ENCODE peak calls at places on chromosomes 3 and 15, in seven cellular contexts. K, Y, D, G, V, L and Z are unnamed samples.
A peak's percentile ranks its signal among the peaks of the same experiment; 100 is the strongest.

GRCh38 chr3:55880357-55880756 is 393.3 kb upstream of the WNT5A start:
- DNase-seq in L (no peak), K (no peak), V (no peak), D (no peak), Y (no peak), G (no peak), Z (no peak)

GRCh38 chr3:53801319-53801718 is 44.9 kb downstream of the CHDH start:
- DNase-seq in D (no peak), V (no peak), L (no peak), Y (no peak), K (no peak), G (no peak), Z (peak; percentile 68)

GRCh38 chr15:51931638-51932037 is 39.9 kb downstream of the LEO1 start:
- DNase-seq in L (no peak), D (no peak), K (no peak), V (no peak), Y (no peak), G (no peak), Z (no peak)

GRCh38 chr3:105758451-105758850 is 110.4 kb downstream of the CBLB start:
- DNase-seq in Y (no peak), K (no peak), G (no peak), L (no peak), V (no peak), D (no peak), Z (no peak)

GRCh38 chr15:28955160-28955502 is 69.4 kb downstream of the APBA2 start:
- DNase-seq in K (no peak), G (no peak), L (peak; percentile 81), Y (no peak), D (no peak), V (no peak), Z (no peak)

GRCh38 chr15:96107922-96108321 is 222.6 kb upstream of the NR2F2 start:
- DNase-seq in D (no peak), K (no peak), V (no peak), G (no peak), L (peak; percentile 81), Y (no peak), Z (no peak)

GRCh38 chr3:32387512-32387911 is 4.1 kb upstream of the CMTM7 start:
- DNase-seq in Y (no peak), L (no peak), V (no peak), D (no peak), G (no peak), K (no peak), Z (no peak)

GRCh38 chr3:139520028-139520737 is 19.4 kb downstream of the RBP1 start:
- DNase-seq in Y (no peak), K (no peak), G (no peak), D (peak; percentile 10), L (peak; percentile 13), V (no peak), Z (no peak)

GRCh38 chr3:41893977-41894376 is 67.9 kb downstream of the ULK4 start:
- DNase-seq in D (peak; percentile 29), G (peak; percentile 7), Y (no peak), L (peak; percentile 40), K (no peak), V (no peak), Z (no peak)

GRCh38 chr15:68230157-68231100 is 901 bp upstream of the CLN6 start:
- DNase-seq in L (no peak), D (no peak), V (no peak), G (no peak), Y (no peak), K (no peak), Z (no peak)

GRCh38 chr3:194130807-194131589 is 5.0 kb upstream of the HES1 start:
- DNase-seq in Y (no peak), G (no peak), K (no peak), V (no peak), D (no peak), L (peak; percentile 75), Z (no peak)

GRCh38 chr15:40768492-40769309 is 1.1 kb upstream of the C15orf62 start:
- DNase-seq in K (no peak), D (no peak), L (no peak), Y (no peak), G (no peak), V (no peak), Z (no peak)

GRCh38 chr3:193928354-193929209 is 207.4 kb upstream of the HES1 start:
- DNase-seq in K (no peak), L (peak; percentile 36), V (no peak), D (peak; percentile 50), G (peak; percentile 56), Y (no peak), Z (no peak)

GRCh38 chr3:124636101-124636862 is 94.0 kb upstream of the UMPS start:
- DNase-seq in D (no peak), G (no peak), L (no peak), V (no peak), K (no peak), Y (no peak), Z (no peak)

GRCh38 chr3:58565621-58566397 is 11.4 kb downstream of the FAM107A start:
- DNase-seq in D (no peak), K (no peak), G (no peak), L (no peak), Y (no peak), V (no peak), Z (no peak)

GRCh38 chr3:11056531-11057050 is 64.0 kb downstream of the SLC6A1 start:
- DNase-seq in L (no peak), D (no peak), Y (no peak), G (no peak), V (no peak), K (no peak), Z (no peak)

GRCh38 chr3:13251166-13251892 is 168.8 kb downstream of the NUP210 start:
- DNase-seq in K (no peak), V (no peak), G (no peak), D (no peak), Y (no peak), L (no peak), Z (no peak)

GRCh38 chr3:158110658-158111018 is 749 bp downstream of the RSRC1 start:
- DNase-seq in K (no peak), Y (no peak), G (no peak), V (no peak), D (no peak), L (no peak), Z (no peak)